ENCODE peak calls at places on chromosomes 2 and 18, in nine cellular contexts. B, R, S, F, A, O, C, U and V are unnamed samples.
A peak's percentile ranks its signal among the peaks of the same experiment; 100 is the strongest.

GRCh38 chr2:60959501-60959900 is 58.0 kb upstream of the PEX13 start:
- DNase-seq in B (no peak), R (no peak), S (no peak), F (no peak), A (no peak), O (no peak), C (no peak), U (no peak), V (no peak)

GRCh38 chr2:84849271-84849952 is 31.5 kb downstream of the TRABD2A start:
- DNase-seq in B (no peak), R (no peak), S (no peak), F (no peak), A (no peak), O (no peak), C (peak; percentile 40), U (no peak), V (no peak)

GRCh38 chr2:70094978-70095832 is 7.9 kb downstream of the PCBP1 start:
- DNase-seq in B (no peak), R (no peak), S (no peak), F (peak; percentile 81), A (no peak), O (no peak), C (no peak), U (peak; percentile 32), V (no peak)

GRCh38 chr2:48633143-48633542 is 15.5 kb downstream of the GTF2A1L start:
- DNase-seq in B (no peak), R (no peak), S (no peak), F (no peak), A (no peak), O (no peak), C (no peak), U (no peak), V (no peak)

GRCh38 chr2:96773922-96774321 is 13.2 kb downstream of the CNNM4 start:
- DNase-seq in B (no peak), R (no peak), S (no peak), F (peak; percentile 33), A (no peak), O (no peak), C (no peak), U (no peak), V (peak; percentile 20)

GRCh38 chr2:173658946-173659371 is 304.3 kb downstream of the CDCA7 start:
- DNase-seq in B (no peak), R (no peak), S (no peak), F (no peak), A (no peak), O (peak; percentile 7), C (peak; percentile 45), U (no peak), V (no peak)

GRCh38 chr2:17208511-17208910 is 309.7 kb downstream of the RAD51AP2 start:
- DNase-seq in B (no peak), R (no peak), S (no peak), F (no peak), A (no peak), O (peak; percentile 47), C (no peak), U (no peak), V (no peak)

GRCh38 chr18:8450898-8451665 is 158.2 kb upstream of the RAB12 start:
- DNase-seq in B (no peak), R (no peak), S (no peak), F (no peak), A (no peak), O (no peak), C (no peak), U (no peak), V (no peak)

GRCh38 chr2:217906787-217907186 is 96.0 kb downstream of the TNS1 start:
- DNase-seq in B (no peak), R (no peak), S (no peak), F (no peak), A (no peak), O (no peak), C (no peak), U (no peak), V (no peak)

GRCh38 chr2:132703396-132703795 is 33.4 kb upstream of the LYPD1 start:
- DNase-seq in B (no peak), R (no peak), S (no peak), F (no peak), A (no peak), O (peak; percentile 8), C (no peak), U (no peak), V (no peak)

GRCh38 chr2:64737547-64737946 is 83.8 kb upstream of the SERTAD2 start:
- DNase-seq in B (no peak), R (no peak), S (no peak), F (no peak), A (no peak), O (peak; percentile 15), C (no peak), U (no peak), V (no peak)

GRCh38 chr2:208069186-208069585 is 43.9 kb upstream of the PLEKHM3 start:
- DNase-seq in B (no peak), R (no peak), S (no peak), F (no peak), A (no peak), O (no peak), C (no peak), U (no peak), V (no peak)

GRCh38 chr18:46596119-46596518 is 60.9 kb downstream of the LOXHD1 start:
- DNase-seq in B (no peak), R (no peak), S (no peak), F (no peak), A (no peak), O (peak; percentile 19), C (no peak), U (no peak), V (no peak)

GRCh38 chr18:59084286-59084779 is 55.4 kb upstream of the SEC11C start:
- DNase-seq in B (peak; percentile 49), R (peak; percentile 62), S (peak; percentile 49), F (peak; percentile 75), A (peak; percentile 86), O (peak; percentile 87), C (peak; percentile 40), U (peak; percentile 58), V (peak; percentile 49)

GRCh38 chr2:227864161-227864756 is 7.2 kb upstream of the DAW1 start:
- DNase-seq in B (no peak), R (no peak), S (no peak), F (no peak), A (no peak), O (peak; percentile 87), C (no peak), U (no peak), V (no peak)

GRCh38 chr18:22525883-22526282 is 108.2 kb upstream of the CTAGE1 start:
- DNase-seq in B (no peak), R (no peak), S (no peak), F (no peak), A (no peak), O (no peak), C (no peak), U (no peak), V (no peak)
- TF ChIP-seq CTCF in B (no peak), R (no peak), S (no peak), F (no peak), A (no peak), O (no peak), C (no peak), U (no peak), V (no peak)

GRCh38 chr2:219718066-219718465 is 90.6 kb downstream of the SLC4A3 start:
- DNase-seq in B (no peak), R (no peak), S (no peak), F (no peak), A (no peak), O (no peak), C (no peak), U (no peak), V (no peak)
- TF ChIP-seq CTCF in B (no peak), R (no peak), S (no peak), F (no peak), A (no peak), O (no peak), C (no peak), U (no peak), V (no peak)

DNA sequence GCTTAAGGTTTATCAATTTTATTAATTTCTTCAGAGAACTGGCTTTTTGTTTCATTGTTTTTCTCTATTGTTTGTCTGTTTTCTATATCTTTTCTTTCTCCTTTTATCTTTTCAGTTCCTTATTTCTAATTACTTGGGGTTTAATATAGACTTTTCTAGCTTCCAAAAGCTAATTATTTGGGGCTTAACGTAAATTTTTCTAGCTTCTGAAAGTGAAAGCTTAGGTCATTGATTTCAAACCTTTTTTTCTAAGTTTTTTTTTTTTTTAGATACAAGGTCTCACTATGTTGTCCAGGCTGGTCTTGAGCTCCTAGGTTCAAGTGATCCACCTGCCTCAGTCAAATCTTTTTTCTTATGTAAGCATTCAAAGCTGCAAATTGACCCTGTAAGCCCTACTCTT is 266.6 kb downstream of the CAMKMT start:
- DNase-seq in B (no peak), R (no peak), S (no peak), F (no peak), A (no peak), O (no peak), C (no peak), U (no peak), V (no peak)
- TF ChIP-seq CTCF in B (no peak), R (no peak), S (no peak), F (no peak), A (no peak), O (no peak), C (no peak), U (no peak), V (no peak)

GRCh38 chr2:100971221-100971620 is 30.9 kb upstream of the RPL31 start:
- DNase-seq in B (no peak), R (no peak), S (no peak), F (no peak), A (no peak), O (no peak), C (no peak), U (no peak), V (no peak)
- TF ChIP-seq CTCF in B (no peak), R (no peak), S (no peak), F (no peak), A (no peak), O (no peak), C (no peak), U (no peak), V (no peak)

DNA sequence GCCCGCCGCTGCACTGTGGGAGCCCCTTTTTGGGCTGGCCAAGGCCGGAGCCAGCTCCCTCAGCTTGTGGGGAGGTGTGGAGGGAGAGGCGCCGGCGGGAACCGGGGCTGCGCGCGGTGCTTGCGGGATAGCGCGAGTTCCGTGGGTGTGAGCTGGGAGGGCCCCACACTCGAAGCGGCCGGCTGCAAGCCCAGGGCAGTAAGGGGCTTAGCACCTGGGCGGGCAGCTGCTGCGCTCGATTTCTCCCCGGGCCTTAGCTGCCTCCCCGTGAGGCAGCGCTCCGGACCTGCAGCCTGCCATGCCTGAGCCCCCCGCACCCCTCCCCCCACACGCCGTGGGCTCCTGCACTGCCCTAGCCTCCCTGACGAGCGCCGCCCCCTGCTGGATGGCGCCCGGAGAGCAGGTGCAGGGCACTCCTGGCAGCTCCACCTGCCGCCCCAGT is 124.4 kb downstream of the CCDC178 start:
- DNase-seq in B (no peak), R (peak; percentile 24), S (no peak), F (no peak), A (no peak), O (no peak), C (no peak), U (no peak), V (no peak)
- TF ChIP-seq CTCF in B (no peak), R (peak; percentile 51), S (no peak), F (no peak), A (no peak), O (no peak), C (no peak), U (no peak), V (no peak)